ENCODE peak calls at places on chromosomes 5 and 9, in five cellular contexts. W is OCI-LY7, S is hepatocyte, R is astrocyte of the spinal cord, Z is stomach. Y is an unnamed sample.
A peak's percentile ranks its signal among the peaks of the same experiment; 100 is the strongest.

GRCh38 chr5:79521156-79521555 is 7.2 kb upstream of the HOMER1 start:
- DNase-seq in W (no peak), S (no peak), R (no peak), Z (no peak), Y (no peak)

GRCh38 chr5:168908207-168908606 is 329.0 kb upstream of the PANK3 start:
- DNase-seq in W (no peak), S (peak; percentile 29), R (peak; percentile 21), Z (no peak), Y (no peak)

GRCh38 chr5:151157426-151158286 is at the start of gene ANXA6:
- DNase-seq in W (no peak), S (peak; percentile 92), R (peak; percentile 82), Z (peak; percentile 85), Y (peak; percentile 44)

GRCh38 chr9:120928720-120929389 is 2.3 kb upstream of the TRAF1 start:
- DNase-seq in W (peak; percentile 87), S (peak; percentile 85), R (peak; percentile 48), Z (peak; percentile 83), Y (no peak)

GRCh38 chr9:101387871-101388506 is 3.2 kb upstream of the BAAT start:
- DNase-seq in W (peak; percentile 54), S (peak; percentile 74), R (peak; percentile 39), Z (no peak), Y (peak; percentile 78)

GRCh38 chr9:132141948-132142594 is 19.8 kb upstream of the NTNG2 start:
- DNase-seq in W (no peak), S (no peak), R (no peak), Z (no peak), Y (no peak)

GRCh38 chr5:75277463-75277862 is 40.8 kb upstream of the ANKRD31 start:
- DNase-seq in W (no peak), S (peak; percentile 68), R (no peak), Z (no peak), Y (no peak)

GRCh38 chr9:130394814-130395470 is 49.8 kb upstream of the ASS1 start:
- DNase-seq in W (no peak), S (no peak), R (no peak), Z (no peak), Y (no peak)

GRCh38 chr5:177269232-177269895 is 34.2 kb downstream of the RAB24 start:
- DNase-seq in W (no peak), S (no peak), R (no peak), Z (no peak), Y (no peak)

GRCh38 chr9:14288433-14288832 is 25.5 kb downstream of the NFIB start:
- DNase-seq in W (no peak), S (no peak), R (no peak), Z (no peak), Y (no peak)

GRCh38 chr9:133088756-133089155 is 27.0 kb downstream of the CEL start:
- DNase-seq in W (no peak), S (no peak), R (no peak), Z (no peak), Y (no peak)

GRCh38 chr9:129946596-129946995 is 96.4 kb downstream of the FNBP1 start:
- DNase-seq in W (no peak), S (no peak), R (no peak), Z (no peak), Y (no peak)

GRCh38 chr5:50711280-50711679 is 44.8 kb downstream of the PARP8 start:
- DNase-seq in W (peak; percentile 80), S (peak; percentile 9), R (peak; percentile 3), Z (peak; percentile 38), Y (no peak)

GRCh38 chr9:79257671-79258410 is 313.9 kb upstream of the TLE4 start:
- DNase-seq in W (no peak), S (no peak), R (peak; percentile 15), Z (no peak), Y (no peak)

GRCh38 chr5:32326216-32326772 is 13.6 kb upstream of the MTMR12 start:
- DNase-seq in W (no peak), S (no peak), R (peak; percentile 25), Z (no peak), Y (no peak)

GRCh38 chr9:114176601-114177295 is 21.4 kb downstream of the COL27A1 start:
- DNase-seq in W (no peak), S (no peak), R (no peak), Z (no peak), Y (no peak)

GRCh38 chr5:106454651-106455415 is 1215.9 kb downstream of the EFNA5 start:
- DNase-seq in W (peak; percentile 16), S (peak; percentile 40), R (peak; percentile 54), Z (no peak), Y (no peak)
- TF ChIP-seq CTCF in W (peak; percentile 69), S (peak; percentile 44), R (peak; percentile 63), Z (no peak), Y (peak; percentile 39)

DNA sequence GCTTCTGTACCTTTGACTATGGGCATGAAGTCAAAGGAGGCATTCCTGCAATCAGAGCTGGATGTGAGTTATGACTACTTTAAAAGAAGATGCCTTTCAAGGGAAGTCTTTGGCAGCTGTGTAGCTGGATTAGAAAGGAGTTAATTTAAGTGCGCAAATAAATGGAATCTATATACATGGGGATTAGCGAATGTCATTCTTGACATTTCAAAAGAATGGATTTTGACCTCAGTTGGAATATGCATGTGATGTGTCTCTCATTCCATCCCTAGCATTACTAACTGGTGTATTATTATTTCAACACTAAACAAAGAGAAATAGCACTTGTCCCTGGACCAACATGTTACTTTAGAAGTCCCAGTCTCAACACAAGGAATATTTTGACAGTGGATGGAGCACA is 359.6 kb upstream of the SLC24A2 start:
- DNase-seq in W (no peak), S (no peak), R (no peak), Z (no peak), Y (no peak)
- H3K4me3 ChIP-seq in W (no peak overlapping the region), S (no peak overlapping the region), R (no peak overlapping the region), Z (no peak overlapping the region), Y (no peak overlapping the region)

GRCh38 chr5:6763191-6763590 is 50.0 kb downstream of the TENT4A start:
- DNase-seq in W (no peak), S (no peak), R (no peak), Z (no peak), Y (no peak)

GRCh38 chr5:6767481-6768063 is 54.3 kb downstream of the TENT4A start:
- DNase-seq in W (no peak), S (no peak), R (no peak), Z (no peak), Y (no peak)

GRCh38 chr5:6766558-6767191 is 53.4 kb downstream of the TENT4A start:
- DNase-seq in W (no peak), S (peak; percentile 37), R (peak; percentile 55), Z (peak; percentile 94), Y (peak; percentile 83)

GRCh38 chr5:6768590-6769230 is 55.5 kb downstream of the TENT4A start:
- DNase-seq in W (no peak), S (no peak), R (no peak), Z (no peak), Y (no peak)

GRCh38 chr5:6765612-6766525 is 52.6 kb downstream of the TENT4A start:
- DNase-seq in W (peak; percentile 64), S (peak; percentile 71), R (peak; percentile 73), Z (peak; percentile 86), Y (peak; percentile 62)
- TF ChIP-seq CTCF in W (peak; percentile 84), S (peak; percentile 73), R (peak; percentile 87), Z (no peak), Y (peak; percentile 96)

DNA sequence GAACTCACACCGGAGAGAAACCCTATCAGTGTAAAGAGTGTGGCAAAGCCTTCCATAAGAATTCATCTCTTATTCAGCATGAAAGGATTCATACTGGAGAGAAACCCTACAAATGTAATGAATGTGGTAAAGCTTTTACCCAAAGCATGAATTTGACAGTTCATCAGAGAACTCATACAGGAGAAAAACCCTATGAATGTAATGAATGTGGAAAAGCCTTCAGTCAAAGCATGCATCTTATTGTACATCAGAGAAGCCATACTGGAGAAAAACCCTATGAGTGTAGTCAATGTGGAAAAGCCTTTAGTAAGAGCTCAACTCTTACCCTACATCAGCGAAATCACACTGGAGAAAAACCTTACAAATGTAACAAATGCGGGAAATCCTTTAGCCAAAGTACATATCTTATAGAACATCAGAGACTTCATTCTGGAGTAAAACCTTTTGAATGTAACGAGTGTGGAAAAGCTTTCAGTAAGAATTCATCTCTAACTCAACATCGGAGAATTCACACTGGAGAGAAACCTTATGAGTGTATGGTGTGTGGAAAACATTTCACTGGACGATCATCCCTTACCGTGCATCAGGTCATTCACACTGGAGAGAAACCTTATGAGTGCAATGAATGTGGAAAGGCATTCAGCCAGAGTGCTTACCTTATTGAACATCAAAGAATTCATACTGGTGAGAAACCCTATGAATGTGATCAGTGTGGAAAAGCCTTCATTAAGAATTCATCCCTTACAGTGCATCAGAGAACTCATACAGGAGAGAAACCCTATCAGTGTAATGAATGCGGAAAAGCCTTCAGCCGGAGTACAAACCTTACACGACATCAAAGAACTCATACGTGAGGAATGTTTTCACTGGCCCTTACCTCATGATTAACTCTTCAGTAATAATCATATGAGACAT is 8.9 kb upstream of the ZNF454 start:
- DNase-seq in W (no peak), S (no peak), R (peak; percentile 8), Z (no peak), Y (no peak)
- H3K4me3 ChIP-seq in W (no peak overlapping the region), S (no peak overlapping the region), R (no peak overlapping the region), Z (no peak overlapping the region), Y (no peak overlapping the region)

Y was measured in LNCaP clone FGC.